ENCODE peak calls at places on chromosomes 5 and 9, in nine cellular contexts. B is glutamatergic neuron, O is HepG2, M is MCF 10A, Y is mucosa of descending colon, Q is bronchial epithelial cell, E is A549, U is lung, V is omental fat pad. L is an unnamed sample.

GRCh38 chr9:13568851-13569618 is 289.5 kb upstream of the MPDZ start:
- DNase-seq in B (no peak), O (no peak), M (no peak), Y (no peak), Q (no peak), E (no peak), U (no peak), V (no peak), L (no peak)

GRCh38 chr9:35074141-35074540 is 1.7 kb upstream of the VCP start:
- DNase-seq in B (no peak), O (no peak), M (no peak), Y (no peak), Q (no peak), E (no peak), U (no peak), V (no peak), L (no peak)

GRCh38 chr9:13705913-13706312 is 426.4 kb upstream of the MPDZ start:
- DNase-seq in B (no peak), O (no peak), M (no peak), Y (no peak), Q (no peak), E (no peak), U (no peak), V (no peak), L (no peak)

GRCh38 chr9:33506626-33507370 is 17.3 kb upstream of the ANKRD18B start:
- DNase-seq in B (no peak), O (peak), M (peak), Y (no peak), Q (peak), E (no peak), U (peak), V (peak), L (no peak)

GRCh38 chr9:121914604-121915303 is 178.4 kb downstream of the TTLL11 start:
- DNase-seq in B (no peak), O (no peak), M (peak), Y (peak), Q (peak), E (no peak), U (no peak), V (no peak), L (no peak)

GRCh38 chr5:100502684-100503083 is 32.5 kb upstream of the FAM174A start:
- DNase-seq in B (no peak), O (no peak), M (no peak), Y (no peak), Q (no peak), E (no peak), U (no peak), V (no peak), L (no peak)

GRCh38 chr5:160087244-160087643 is 32.0 kb downstream of the PWWP2A start:
- DNase-seq in B (no peak), O (no peak), M (no peak), Y (no peak), Q (no peak), E (no peak), U (no peak), V (no peak), L (no peak)

GRCh38 chr5:176743136-176743827 is 67.1 kb upstream of the UNC5A start:
- DNase-seq in B (peak), O (no peak), M (no peak), Y (no peak), Q (no peak), E (no peak), U (peak), V (no peak), L (peak)

GRCh38 chr5:36692791-36693763 is 86.7 kb downstream of the SLC1A3 start:
- DNase-seq in B (peak), O (peak), M (peak), Y (peak), Q (peak), E (peak), U (peak), V (peak), L (peak)

GRCh38 chr5:140242890-140243585 is 59.9 kb downstream of the PFDN1 start:
- DNase-seq in B (no peak), O (no peak), M (no peak), Y (no peak), Q (no peak), E (no peak), U (peak), V (no peak), L (no peak)

GRCh38 chr5:139246394-139246793 is 47.1 kb upstream of the MATR3 start:
- DNase-seq in B (no peak), O (no peak), M (peak), Y (no peak), Q (peak), E (no peak), U (peak), V (no peak), L (peak)

GRCh38 chr9:101957705-101958104 is 219.3 kb upstream of the GRIN3A start:
- DNase-seq in B (no peak), O (no peak), M (no peak), Y (no peak), Q (no peak), E (no peak), U (no peak), V (no peak), L (no peak)

GRCh38 chr5:114789773-114790402 is 379.8 kb downstream of the TRIM36 start:
- DNase-seq in B (no peak), O (peak), M (peak), Y (no peak), Q (peak), E (peak), U (no peak), V (no peak), L (peak)
- TF ChIP-seq CTCF in B (peak), O (peak), M (peak), Y (no peak), Q (peak), E (peak), U (no peak), V (no peak), L (peak)

DNA sequence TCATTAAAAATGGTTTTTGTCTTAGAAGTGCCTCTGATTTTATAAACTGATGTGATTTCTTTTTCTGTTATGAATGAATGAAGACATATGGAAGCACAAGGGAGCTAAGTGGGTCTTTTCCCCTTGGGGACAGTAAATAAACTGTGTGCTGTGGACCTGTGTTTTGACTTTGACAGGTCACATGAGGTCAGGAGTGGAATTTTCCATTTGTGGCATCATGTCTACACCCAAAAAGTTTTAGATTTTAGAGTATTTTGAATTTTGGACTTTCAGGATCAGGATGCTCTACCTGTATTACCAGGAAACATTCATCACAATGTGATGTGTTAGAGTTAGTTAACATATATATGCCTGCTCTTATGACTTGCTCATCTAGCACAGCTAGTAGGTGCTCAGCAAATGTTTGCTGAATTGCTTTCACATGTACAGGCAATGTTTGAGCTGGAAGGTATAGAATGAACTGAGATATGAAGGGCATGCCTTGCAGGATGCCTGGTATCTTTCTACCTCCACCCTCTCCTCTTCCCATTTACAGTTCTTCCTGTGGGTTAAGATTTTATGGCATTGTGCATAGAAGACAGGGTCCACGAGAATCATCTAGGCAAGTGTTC is 73.2 kb upstream of the NR3C1 start:
- DNase-seq in B (no peak), O (no peak), M (no peak), Y (no peak), Q (no peak), E (no peak), U (no peak), V (no peak), L (no peak)
- TF ChIP-seq CTCF in B (no peak), O (no peak), M (no peak), Y (no peak), Q (no peak), E (no peak), U (no peak), V (no peak), L (no peak)

GRCh38 chr5:147685991-147686390 is 96.5 kb downstream of the JAKMIP2 start:
- DNase-seq in B (no peak), O (no peak), M (peak), Y (no peak), Q (peak), E (no peak), U (no peak), V (no peak), L (no peak)
- TF ChIP-seq CTCF in B (no peak), O (no peak), M (no peak), Y (no peak), Q (no peak), E (no peak), U (no peak), V (no peak), L (no peak)

DNA sequence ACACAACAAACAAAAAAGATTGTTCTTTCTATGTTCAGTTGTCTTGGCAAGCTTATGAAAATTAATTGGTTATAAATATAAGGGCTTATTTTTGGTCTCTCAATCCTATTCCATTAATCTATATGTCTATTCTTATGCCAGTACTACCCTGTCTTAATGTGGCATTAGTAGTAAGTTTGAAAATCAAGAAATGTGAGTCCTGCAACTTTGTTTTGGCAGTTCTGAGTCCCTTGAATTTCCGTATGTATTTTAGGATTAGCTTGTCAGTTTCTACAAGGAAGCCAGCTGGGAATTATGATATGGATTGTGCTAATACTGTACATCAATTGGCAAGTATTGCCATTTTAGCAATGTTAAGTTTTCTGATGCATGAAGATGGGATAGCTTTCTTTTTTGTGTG is 10.5 kb upstream of the CCDC125 start:
- DNase-seq in B (no peak), O (no peak), M (no peak), Y (no peak), Q (no peak), E (no peak), U (no peak), V (no peak), L (no peak)
- TF ChIP-seq CTCF in B (no peak), O (no peak), M (no peak), Y (no peak), Q (no peak), E (no peak), U (no peak), V (no peak), L (no peak)

L was measured in GM13976.